ENCODE peak calls at places on chromosomes 1 and 21, in seven cellular contexts. One of them, this sample, is unnamed.

GRCh38 chr1:94270801-94271203 is 33.4 kb upstream of the ARHGAP29 start:
- DNase-seq in OCI-LY7: no peak
- DNase-seq in dorsolateral prefrontal cortex: no peak
- DNase-seq in AG04450: peak
- DNase-seq in heart left ventricle: no peak
- DNase-seq in heart right ventricle: no peak
- DNase-seq in fibroblast of lung: peak
- DNase-seq in this sample: no peak

GRCh38 chr1:60255565-60255964 is 182.0 kb upstream of the C1orf87 start:
- DNase-seq in heart right ventricle: no peak
- DNase-seq in OCI-LY7: no peak
- DNase-seq in fibroblast of lung: peak
- DNase-seq in AG04450: no peak
- DNase-seq in dorsolateral prefrontal cortex: no peak
- DNase-seq in heart left ventricle: no peak
- DNase-seq in this sample: no peak

GRCh38 chr1:93219443-93219842 is 38.9 kb downstream of the CCDC18 start:
- DNase-seq in OCI-LY7: peak
- DNase-seq in fibroblast of lung: no peak
- DNase-seq in heart left ventricle: no peak
- DNase-seq in dorsolateral prefrontal cortex: no peak
- DNase-seq in heart right ventricle: no peak
- DNase-seq in AG04450: no peak
- DNase-seq in this sample: no peak

GRCh38 chr21:29295066-29295650 is 3.6 kb upstream of the BACH1 start:
- DNase-seq in heart right ventricle: no peak
- DNase-seq in heart left ventricle: no peak
- DNase-seq in OCI-LY7: no peak
- DNase-seq in dorsolateral prefrontal cortex: no peak
- DNase-seq in AG04450: no peak
- DNase-seq in fibroblast of lung: no peak
- DNase-seq in this sample: no peak

GRCh38 chr1:20724364-20725188 is 6.8 kb upstream of the KIF17 start:
- DNase-seq in OCI-LY7: no peak
- DNase-seq in heart right ventricle: no peak
- DNase-seq in dorsolateral prefrontal cortex: no peak
- DNase-seq in AG04450: no peak
- DNase-seq in heart left ventricle: no peak
- DNase-seq in fibroblast of lung: no peak
- DNase-seq in this sample: peak

GRCh38 chr1:184959626-184960025 is 14.7 kb downstream of the NIBAN1 start:
- DNase-seq in dorsolateral prefrontal cortex: no peak
- DNase-seq in OCI-LY7: no peak
- DNase-seq in fibroblast of lung: no peak
- DNase-seq in heart left ventricle: no peak
- DNase-seq in AG04450: no peak
- DNase-seq in heart right ventricle: no peak
- DNase-seq in this sample: no peak

GRCh38 chr1:20359451-20360330 is 69.0 kb downstream of the VWA5B1 start:
- DNase-seq in fibroblast of lung: no peak
- DNase-seq in heart left ventricle: no peak
- DNase-seq in heart right ventricle: no peak
- DNase-seq in OCI-LY7: peak
- DNase-seq in dorsolateral prefrontal cortex: no peak
- DNase-seq in AG04450: no peak
- DNase-seq in this sample: peak

GRCh38 chr1:234989479-234990327 is 138.9 kb downstream of the TOMM20 start:
- DNase-seq in dorsolateral prefrontal cortex: no peak
- DNase-seq in AG04450: no peak
- DNase-seq in OCI-LY7: no peak
- DNase-seq in fibroblast of lung: no peak
- DNase-seq in heart left ventricle: no peak
- DNase-seq in heart right ventricle: no peak
- DNase-seq in this sample: no peak

GRCh38 chr1:202968895-202969295 is 1.8 kb upstream of the CYB5R1 start:
- DNase-seq in fibroblast of lung: peak
- DNase-seq in heart right ventricle: no peak
- DNase-seq in dorsolateral prefrontal cortex: no peak
- DNase-seq in AG04450: no peak
- DNase-seq in heart left ventricle: peak
- DNase-seq in OCI-LY7: peak
- DNase-seq in this sample: peak

GRCh38 chr1:40982721-40983120 is 3.2 kb downstream of the CTPS1 start:
- DNase-seq in heart right ventricle: no peak
- DNase-seq in AG04450: no peak
- DNase-seq in OCI-LY7: no peak
- DNase-seq in dorsolateral prefrontal cortex: no peak
- DNase-seq in heart left ventricle: no peak
- DNase-seq in fibroblast of lung: no peak
- DNase-seq in this sample: peak

GRCh38 chr1:242189591-242189990 is 190.7 kb upstream of the MAP1LC3C start:
- DNase-seq in heart left ventricle: no peak
- DNase-seq in fibroblast of lung: no peak
- DNase-seq in AG04450: no peak
- DNase-seq in heart right ventricle: no peak
- DNase-seq in OCI-LY7: no peak
- DNase-seq in dorsolateral prefrontal cortex: no peak
- DNase-seq in this sample: no peak

GRCh38 chr1:154496381-154496780 is 5.6 kb upstream of the TDRD10 start:
- DNase-seq in OCI-LY7: no peak
- DNase-seq in fibroblast of lung: no peak
- DNase-seq in heart left ventricle: no peak
- DNase-seq in AG04450: no peak
- DNase-seq in dorsolateral prefrontal cortex: no peak
- DNase-seq in heart right ventricle: no peak
- DNase-seq in this sample: no peak

GRCh38 chr1:154492115-154492514 is 9.9 kb upstream of the TDRD10 start:
- DNase-seq in heart left ventricle: no peak
- DNase-seq in fibroblast of lung: no peak
- DNase-seq in dorsolateral prefrontal cortex: no peak
- DNase-seq in AG04450: no peak
- DNase-seq in OCI-LY7: no peak
- DNase-seq in heart right ventricle: no peak
- DNase-seq in this sample: no peak

GRCh38 chr1:154493276-154493675 is 8.7 kb upstream of the TDRD10 start:
- DNase-seq in dorsolateral prefrontal cortex: no peak
- DNase-seq in fibroblast of lung: no peak
- DNase-seq in heart left ventricle: peak
- DNase-seq in AG04450: no peak
- DNase-seq in heart right ventricle: peak
- DNase-seq in OCI-LY7: peak
- DNase-seq in this sample: no peak

GRCh38 chr1:154497026-154497806 is 4.8 kb upstream of the TDRD10 start:
- DNase-seq in heart left ventricle: peak
- DNase-seq in heart right ventricle: peak
- DNase-seq in AG04450: no peak
- DNase-seq in OCI-LY7: peak
- DNase-seq in dorsolateral prefrontal cortex: no peak
- DNase-seq in fibroblast of lung: no peak
- DNase-seq in this sample: no peak

GRCh38 chr1:154495496-154496273 is 6.3 kb upstream of the TDRD10 start:
- DNase-seq in OCI-LY7: peak
- DNase-seq in AG04450: no peak
- DNase-seq in heart right ventricle: no peak
- DNase-seq in fibroblast of lung: no peak
- DNase-seq in dorsolateral prefrontal cortex: no peak
- DNase-seq in heart left ventricle: no peak
- DNase-seq in this sample: no peak
- H3K27ac ChIP-seq in OCI-LY7: no peak
- H3K27ac ChIP-seq in AG04450: no peak
- H3K27ac ChIP-seq in heart right ventricle: peak
- H3K27ac ChIP-seq in fibroblast of lung: no peak
- H3K27ac ChIP-seq in dorsolateral prefrontal cortex: no peak
- H3K27ac ChIP-seq in heart left ventricle: peak
- H3K27ac ChIP-seq in this sample: no peak

DNA sequence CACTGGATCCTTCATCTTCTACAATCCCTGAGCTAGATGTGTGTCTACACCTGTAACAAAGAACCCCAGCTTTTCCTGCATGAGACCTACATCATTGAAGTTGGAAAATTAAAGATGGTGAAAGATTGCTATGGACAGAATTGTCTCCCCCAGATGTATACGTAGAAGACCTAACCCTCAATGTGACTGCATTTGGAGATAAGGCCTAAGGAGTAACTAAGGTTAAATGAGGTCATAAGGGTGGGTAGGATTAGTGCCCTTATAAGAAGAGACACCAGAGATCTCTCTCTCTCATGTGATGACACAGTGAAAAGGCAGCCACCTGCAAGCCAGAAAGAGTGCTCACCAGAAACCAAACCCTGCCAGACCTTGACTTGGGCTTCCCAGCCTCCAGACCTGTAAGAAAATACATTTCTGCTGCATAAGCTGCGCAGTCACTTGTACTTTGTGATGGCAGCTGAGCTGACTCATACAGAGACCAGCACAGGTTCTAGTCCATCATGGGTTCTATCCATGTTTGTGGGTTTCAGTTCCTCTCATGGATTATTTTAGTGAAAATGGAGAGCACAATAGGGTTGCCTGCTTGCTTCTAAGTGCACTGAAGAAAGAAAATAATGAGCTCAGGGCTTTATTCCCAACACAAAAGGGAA is 180.8 kb downstream of the TPR start:
- DNase-seq in heart left ventricle: no peak
- DNase-seq in OCI-LY7: no peak
- DNase-seq in fibroblast of lung: no peak
- DNase-seq in heart right ventricle: no peak
- DNase-seq in AG04450: no peak
- DNase-seq in dorsolateral prefrontal cortex: no peak
- DNase-seq in this sample: no peak
- H3K27ac ChIP-seq in heart left ventricle: no peak
- H3K27ac ChIP-seq in OCI-LY7: no peak
- H3K27ac ChIP-seq in fibroblast of lung: no peak
- H3K27ac ChIP-seq in heart right ventricle: no peak
- H3K27ac ChIP-seq in AG04450: no peak
- H3K27ac ChIP-seq in dorsolateral prefrontal cortex: no peak
- H3K27ac ChIP-seq in this sample: no peak

GRCh38 chr1:12460121-12460520 is 157.9 kb downstream of the DHRS3 start:
- DNase-seq in fibroblast of lung: no peak
- DNase-seq in OCI-LY7: no peak
- DNase-seq in AG04450: no peak
- DNase-seq in heart right ventricle: peak
- DNase-seq in heart left ventricle: peak
- DNase-seq in dorsolateral prefrontal cortex: no peak
- DNase-seq in this sample: no peak
- H3K27ac ChIP-seq in fibroblast of lung: no peak
- H3K27ac ChIP-seq in OCI-LY7: no peak
- H3K27ac ChIP-seq in AG04450: peak
- H3K27ac ChIP-seq in heart right ventricle: peak
- H3K27ac ChIP-seq in heart left ventricle: peak
- H3K27ac ChIP-seq in dorsolateral prefrontal cortex: no peak
- H3K27ac ChIP-seq in this sample: no peak

GRCh38 chr1:152185544-152186391 is 26.7 kb upstream of the RPTN start:
- DNase-seq in dorsolateral prefrontal cortex: no peak
- DNase-seq in AG04450: peak
- DNase-seq in heart left ventricle: no peak
- DNase-seq in fibroblast of lung: peak
- DNase-seq in heart right ventricle: no peak
- DNase-seq in OCI-LY7: peak
- DNase-seq in this sample: peak
- H3K27ac ChIP-seq in dorsolateral prefrontal cortex: no peak
- H3K27ac ChIP-seq in AG04450: no peak
- H3K27ac ChIP-seq in heart left ventricle: no peak
- H3K27ac ChIP-seq in fibroblast of lung: no peak
- H3K27ac ChIP-seq in heart right ventricle: no peak
- H3K27ac ChIP-seq in OCI-LY7: no peak
- H3K27ac ChIP-seq in this sample: no peak

GRCh38 chr1:12404918-12405317 is 175.1 kb downstream of the VPS13D start:
- DNase-seq in OCI-LY7: no peak
- DNase-seq in AG04450: no peak
- DNase-seq in heart right ventricle: no peak
- DNase-seq in fibroblast of lung: no peak
- DNase-seq in heart left ventricle: peak
- DNase-seq in dorsolateral prefrontal cortex: no peak
- DNase-seq in this sample: no peak
- H3K27ac ChIP-seq in OCI-LY7: no peak
- H3K27ac ChIP-seq in AG04450: no peak
- H3K27ac ChIP-seq in heart right ventricle: no peak
- H3K27ac ChIP-seq in fibroblast of lung: no peak
- H3K27ac ChIP-seq in heart left ventricle: peak
- H3K27ac ChIP-seq in dorsolateral prefrontal cortex: no peak
- H3K27ac ChIP-seq in this sample: peak

DNA sequence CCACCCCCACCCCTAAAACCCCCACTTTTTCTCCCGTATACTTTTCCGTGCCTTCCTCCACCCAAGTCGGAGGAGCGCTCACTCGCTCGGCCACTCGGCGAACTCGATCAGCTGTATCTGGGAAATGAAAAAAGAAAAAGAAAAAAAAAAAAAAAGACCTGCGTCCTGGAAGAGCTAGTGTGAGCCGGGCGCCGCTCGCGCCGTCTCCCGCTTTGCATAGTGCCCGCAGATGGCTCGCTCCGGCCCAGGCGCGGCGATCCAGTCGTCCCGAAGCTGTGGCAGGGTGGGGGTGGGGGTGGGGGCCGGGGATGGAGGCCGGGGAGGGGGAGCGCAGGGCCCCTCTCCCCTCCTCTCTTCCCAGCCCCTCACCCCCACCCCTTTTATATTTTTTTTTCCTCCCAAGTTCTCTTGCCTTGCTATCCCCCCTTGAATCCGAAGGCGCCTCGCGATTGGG is 324 bp upstream of the PROX1 start:
- DNase-seq in heart left ventricle: peak
- DNase-seq in fibroblast of lung: no peak
- DNase-seq in AG04450: no peak
- DNase-seq in OCI-LY7: no peak
- DNase-seq in heart right ventricle: no peak
- DNase-seq in dorsolateral prefrontal cortex: no peak
- DNase-seq in this sample: no peak
- H3K27ac ChIP-seq in heart left ventricle: peak
- H3K27ac ChIP-seq in fibroblast of lung: no peak
- H3K27ac ChIP-seq in AG04450: peak
- H3K27ac ChIP-seq in OCI-LY7: no peak
- H3K27ac ChIP-seq in heart right ventricle: peak
- H3K27ac ChIP-seq in dorsolateral prefrontal cortex: peak
- H3K27ac ChIP-seq in this sample: no peak

DNA sequence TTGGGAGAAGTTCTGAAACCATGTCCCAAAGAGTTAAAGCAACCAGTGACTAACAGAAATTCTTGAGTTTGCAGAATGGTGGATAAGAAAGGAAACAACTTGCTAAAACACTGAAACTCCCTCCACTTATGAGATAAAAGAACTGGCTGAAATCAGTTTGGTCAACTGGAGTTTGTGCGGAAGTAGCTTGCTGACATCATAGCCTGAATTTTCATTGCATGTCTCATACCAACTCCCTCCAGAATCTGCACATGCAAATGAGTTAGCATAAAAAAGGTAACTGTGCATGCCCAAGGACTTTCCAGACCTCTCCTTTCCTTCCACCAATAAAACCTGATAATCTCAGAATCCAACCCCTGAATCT is 785.7 kb upstream of the ADGRL4 start:
- DNase-seq in heart left ventricle: no peak
- DNase-seq in heart right ventricle: no peak
- DNase-seq in OCI-LY7: no peak
- DNase-seq in fibroblast of lung: peak
- DNase-seq in dorsolateral prefrontal cortex: no peak
- DNase-seq in AG04450: peak
- DNase-seq in this sample: no peak
- H3K27ac ChIP-seq in heart left ventricle: no peak
- H3K27ac ChIP-seq in heart right ventricle: no peak
- H3K27ac ChIP-seq in OCI-LY7: no peak
- H3K27ac ChIP-seq in fibroblast of lung: no peak
- H3K27ac ChIP-seq in dorsolateral prefrontal cortex: no peak
- H3K27ac ChIP-seq in AG04450: no peak
- H3K27ac ChIP-seq in this sample: no peak

This sample was measured in osteoblast.